ENCODE peak calls at places on chromosomes 3 and 15, in ten cellular contexts. Q is AG08396; T is activated CD4-positive, alpha-beta T cell treated with anti-CD3 and anti-CD28 coated beads, Interleukin-2, amount 50 U/mL, for 24 hours; S is MM.1S; H is CD8-positive, alpha-beta memory T cell; I is amygdala; M is astrocyte of the hippocampus; V is MG63; B is iris pigment epithelial cell; P is stimulated activated naive B cell treated with anti-CD40 and anti-IgM and Interleukin-4, amounts not matched to agents 10 μg/mL and 1 μg/mL and 100 μg/mL, for 72 hours. W is an unnamed sample.

GRCh38 chr3:58776231-58776630 is 109.7 kb upstream of the FAM3D start:
- DNase-seq in P (no peak), S (no peak), I (no peak), T (no peak), B (no peak), M (no peak), H (no peak), Q (no peak), V (no peak), W (no peak)

GRCh38 chr3:46212101-46212500 is 4.0 kb upstream of the CCR1 start:
- DNase-seq in P (no peak), I (no peak), B (no peak), Q (no peak), V (no peak), T (no peak), S (no peak), M (no peak), H (no peak), W (no peak)

GRCh38 chr15:52151353-52151752 is 38.8 kb upstream of the BCL2L10 start:
- DNase-seq in B (no peak), P (no peak), T (no peak), Q (no peak), M (no peak), I (no peak), V (no peak), H (no peak), S (no peak), W (no peak)

GRCh38 chr3:55571913-55572312 is 84.8 kb upstream of the WNT5A start:
- DNase-seq in H (no peak), T (no peak), M (peak), I (no peak), P (no peak), V (no peak), Q (peak), S (no peak), B (no peak), W (no peak)

GRCh38 chr15:66886241-66886675 is 179.1 kb upstream of the SMAD3 start:
- DNase-seq in V (no peak), Q (no peak), H (no peak), P (no peak), T (no peak), M (no peak), S (no peak), I (no peak), B (no peak), W (no peak)

GRCh38 chr3:134052370-134052769 is 22.6 kb upstream of the SLCO2A1 start:
- DNase-seq in V (no peak), Q (no peak), S (no peak), T (no peak), P (no peak), B (no peak), H (no peak), I (no peak), M (no peak), W (no peak)

GRCh38 chr3:68057637-68058320 is 403.4 kb upstream of the SUCLG2 start:
- DNase-seq in T (peak), P (no peak), Q (no peak), S (no peak), V (no peak), H (peak), B (no peak), M (no peak), I (no peak), W (no peak)

GRCh38 chr3:71817262-71817661 is 32.3 kb upstream of the PROK2 start:
- DNase-seq in H (no peak), B (no peak), T (no peak), M (no peak), P (no peak), V (no peak), I (no peak), Q (no peak), S (no peak), W (no peak)

GRCh38 chr15:36392666-36393266 is 186.7 kb upstream of the CDIN1 start:
- DNase-seq in M (no peak), B (no peak), P (no peak), I (no peak), H (no peak), S (no peak), V (no peak), T (no peak), Q (no peak), W (no peak)

GRCh38 chr3:47874913-47875312 is 72.0 kb downstream of the DHX30 start:
- DNase-seq in V (no peak), T (no peak), B (peak), M (no peak), S (no peak), I (no peak), Q (no peak), P (no peak), H (no peak), W (no peak)

GRCh38 chr3:78736863-78737262 is 1030.9 kb downstream of the ROBO1 start:
- DNase-seq in P (no peak), T (no peak), Q (no peak), S (no peak), V (no peak), B (peak), H (no peak), I (no peak), M (no peak), W (no peak)

GRCh38 chr3:139797724-139798343 is 120.1 kb upstream of the NMNAT3 start:
- DNase-seq in Q (peak), S (peak), B (peak), T (no peak), P (no peak), H (no peak), V (peak), M (peak), I (no peak), W (no peak)

GRCh38 chr15:38307251-38307650 is 54.6 kb downstream of the SPRED1 start:
- DNase-seq in Q (no peak), V (no peak), T (no peak), M (no peak), I (no peak), S (no peak), P (no peak), H (no peak), B (no peak), W (no peak)

GRCh38 chr15:78644979-78645378 is 4.0 kb upstream of the CHRNB4 start:
- DNase-seq in V (no peak), S (no peak), P (no peak), M (no peak), T (no peak), Q (no peak), I (no peak), B (no peak), H (no peak), W (no peak)

GRCh38 chr3:9638939-9639338 is 10.4 kb upstream of the MTMR14 start:
- DNase-seq in S (no peak), Q (no peak), T (no peak), P (no peak), B (no peak), H (no peak), M (no peak), V (no peak), I (no peak), W (no peak)

GRCh38 chr3:177758131-177758530 is 560.8 kb upstream of the TBL1XR1 start:
- DNase-seq in H (no peak), M (no peak), B (peak), T (no peak), I (no peak), S (no peak), V (no peak), Q (no peak), P (no peak), W (no peak)

GRCh38 chr3:52272831-52273230 is 5.6 kb downstream of the WDR82 start:
- DNase-seq in I (no peak), H (no peak), V (no peak), T (no peak), B (no peak), Q (no peak), M (no peak), S (peak), P (no peak), W (no peak)

GRCh38 chr3:72909591-72909990 is 21.7 kb downstream of the GXYLT2 start:
- DNase-seq in H (no peak), B (no peak), S (no peak), P (no peak), V (no peak), M (no peak), Q (no peak), I (no peak), T (no peak), W (no peak)

GRCh38 chr15:59170295-59170881 is 36.3 kb upstream of the LDHAL6B start:
- DNase-seq in Q (peak), B (peak), V (peak), M (peak), H (no peak), P (no peak), S (no peak), I (no peak), T (no peak), W (no peak)

GRCh38 chr3:45333549-45333948 is 54.8 kb upstream of the LARS2 start:
- DNase-seq in S (no peak), P (no peak), T (no peak), V (peak), Q (no peak), B (peak), M (peak), H (no peak), I (no peak), W (no peak)

GRCh38 chr3:156558389-156558788 is 3.5 kb upstream of the SSR3 start:
- DNase-seq in M (peak), P (no peak), T (no peak), H (no peak), S (no peak), B (no peak), V (no peak), I (no peak), Q (no peak), W (no peak)

GRCh38 chr3:9280477-9281219 is 31.2 kb upstream of the SRGAP3 start:
- DNase-seq in V (peak), H (no peak), P (no peak), T (no peak), M (peak), Q (no peak), I (peak), B (peak), S (no peak), W (no peak)

GRCh38 chr3:51705276-51706020 is 1.4 kb upstream of the GRM2 start:
- DNase-seq in Q (no peak), T (no peak), M (no peak), B (no peak), I (no peak), S (no peak), H (no peak), V (no peak), P (no peak), W (no peak)

GRCh38 chr15:100842756-100843730 is 36.6 kb upstream of the ALDH1A3 start:
- DNase-seq in T (no peak), Q (peak), P (no peak), H (no peak), S (no peak), I (no peak), M (peak), V (no peak), B (peak), W (no peak)

GRCh38 chr15:80174017-80174746 is 21.4 kb downstream of the FAH start:
- DNase-seq in S (no peak), P (no peak), T (no peak), B (peak), M (peak), H (no peak), Q (peak), V (peak), I (no peak), W (no peak)

GRCh38 chr3:31804251-31805051 is 176.6 kb downstream of the OSBPL10 start:
- DNase-seq in P (no peak), I (no peak), H (no peak), B (peak), S (no peak), Q (no peak), T (no peak), V (no peak), M (no peak), W (no peak)

GRCh38 chr15:78004919-78005634 is 72.4 kb downstream of the TBC1D2B start:
- DNase-seq in V (peak), M (peak), B (peak), S (no peak), P (no peak), I (peak), Q (peak), H (no peak), T (no peak), W (peak)

GRCh38 chr3:57409471-57409870 is 117.0 kb upstream of the ASB14 start:
- DNase-seq in V (no peak), P (no peak), T (no peak), B (no peak), M (no peak), S (no peak), I (no peak), H (no peak), Q (no peak), W (no peak)

GRCh38 chr3:72316501-72317279 is 531.6 kb downstream of the SHQ1 start:
- DNase-seq in I (no peak), S (no peak), P (no peak), T (no peak), M (no peak), Q (no peak), B (no peak), H (no peak), V (no peak), W (peak)

GRCh38 chr3:84621823-84622222 is 337.0 kb upstream of the CADM2 start:
- DNase-seq in P (no peak), H (no peak), Q (no peak), T (no peak), I (no peak), B (no peak), S (no peak), M (no peak), V (no peak), W (no peak)